ENCODE peak calls at places on chromosomes 2 and 18, in four cellular contexts. V, I, P and O are unnamed samples.

GRCh38 chr2:66489433-66489832 is 54.5 kb downstream of the MEIS1 start:
- DNase-seq in V (no peak), I (no peak), P (no peak), O (no peak)

GRCh38 chr2:149806651-149807050 is 219.1 kb upstream of the MMADHC start:
- DNase-seq in V (no peak), I (no peak), P (no peak), O (no peak)

GRCh38 chr18:4677006-4677405 is 221.9 kb upstream of the DLGAP1 start:
- DNase-seq in V (no peak), I (no peak), P (no peak), O (no peak)

GRCh38 chr2:109260116-109260855 is 131.3 kb downstream of the SH3RF3 start:
- DNase-seq in V (no peak), I (no peak), P (no peak), O (no peak)

GRCh38 chr18:71797554-71797953 is 746.6 kb downstream of the CBLN2 start:
- DNase-seq in V (no peak), I (no peak), P (no peak), O (peak)

GRCh38 chr2:20145497-20146193 is 79.3 kb downstream of the SDC1 start:
- DNase-seq in V (no peak), I (no peak), P (peak), O (no peak)

GRCh38 chr2:235106874-235107639 is 155.2 kb downstream of the SH3BP4 start:
- DNase-seq in V (peak), I (peak), P (peak), O (peak)

GRCh38 chr2:19576411-19576810 is 218.0 kb upstream of the OSR1 start:
- DNase-seq in V (no peak), I (no peak), P (no peak), O (no peak)

GRCh38 chr2:64362562-64363026 is 91.4 kb upstream of the LGALSL start:
- DNase-seq in V (no peak), I (no peak), P (peak), O (no peak)

GRCh38 chr18:78268226-78268625 is 711.4 kb upstream of the SALL3 start:
- DNase-seq in V (no peak), I (no peak), P (no peak), O (no peak)